ENCODE peak calls at places on chromosome 21, in six cellular contexts. H, J, L, G, K and V are unnamed samples.

GRCh38 chr21:34992736-34993135 is 56.4 kb downstream of the RUNX1 start:
- DNase-seq in H (no peak), J (peak; percentile 13), L (no peak), G (no peak), K (no peak), V (no peak)

GRCh38 chr21:25626752-25627151 is 12.3 kb upstream of the JAM2 start:
- DNase-seq in H (no peak), J (peak; percentile 70), L (peak; percentile 19), G (no peak), K (no peak), V (no peak)

GRCh38 chr21:15592271-15592860 is 137.4 kb upstream of the USP25 start:
- DNase-seq in H (no peak), J (no peak), L (peak; percentile 21), G (no peak), K (no peak), V (no peak)

GRCh38 chr21:38956791-38957571 is 151.3 kb downstream of the ETS2 start:
- DNase-seq in H (no peak), J (no peak), L (no peak), G (no peak), K (no peak), V (peak; percentile 89)

GRCh38 chr21:39121600-39122355 is 61.5 kb downstream of the PSMG1 start:
- DNase-seq in H (no peak), J (no peak), L (no peak), G (no peak), K (no peak), V (no peak)

GRCh38 chr21:20997308-20997632 is 939 bp upstream of the NCAM2 start:
- DNase-seq in H (no peak), J (no peak), L (no peak), G (no peak), K (no peak), V (no peak)

GRCh38 chr21:46437096-46437498 is 21.6 kb upstream of the DIP2A start:
- DNase-seq in H (no peak), J (no peak), L (no peak), G (no peak), K (no peak), V (no peak)

GRCh38 chr21:39126486-39126806 is 56.8 kb downstream of the PSMG1 start:
- DNase-seq in H (no peak), J (no peak), L (no peak), G (no peak), K (no peak), V (no peak)

GRCh38 chr21:14270631-14271030 is 54.7 kb downstream of the RBM11 start:
- DNase-seq in H (no peak), J (no peak), L (no peak), G (no peak), K (no peak), V (no peak)

GRCh38 chr21:43597052-43597451 is 62.2 kb downstream of the HSF2BP start:
- DNase-seq in H (no peak), J (peak; percentile 43), L (no peak), G (no peak), K (no peak), V (no peak)

GRCh38 chr21:46550511-46550941 is 54.4 kb downstream of the S100B start:
- DNase-seq in H (no peak), J (no peak), L (no peak), G (no peak), K (no peak), V (no peak)

GRCh38 chr21:38814126-38815059 is 8.7 kb downstream of the ETS2 start:
- DNase-seq in H (no peak), J (no peak), L (no peak), G (no peak), K (no peak), V (no peak)

GRCh38 chr21:29261555-29262540 is 36.9 kb upstream of the BACH1 start:
- DNase-seq in H (no peak), J (no peak), L (peak; percentile 41), G (no peak), K (no peak), V (no peak)

GRCh38 chr21:15524855-15525254 is 204.9 kb upstream of the USP25 start:
- DNase-seq in H (no peak), J (no peak), L (no peak), G (no peak), K (no peak), V (no peak)

GRCh38 chr21:43602277-43603229 is 56.7 kb downstream of the HSF2BP start:
- DNase-seq in H (no peak), J (no peak), L (no peak), G (no peak), K (no peak), V (no peak)

GRCh38 chr21:43333301-43334062 is 93.4 kb downstream of the SIK1 start:
- DNase-seq in H (no peak), J (peak; percentile 52), L (peak; percentile 90), G (no peak), K (no peak), V (peak; percentile 34)

GRCh38 chr21:43192501-43193081 is 23.8 kb downstream of the CRYAA start:
- DNase-seq in H (no peak), J (no peak), L (peak; percentile 2), G (no peak), K (peak; percentile 53), V (no peak)

GRCh38 chr21:27246741-27247140 is 279.9 kb upstream of the ADAMTS5 start:
- DNase-seq in H (no peak), J (no peak), L (no peak), G (no peak), K (no peak), V (no peak)

GRCh38 chr21:39313042-39313456 is 383 bp downstream of the BRWD1 start:
- DNase-seq in H (no peak), J (peak; percentile 38), L (no peak), G (peak; percentile 77), K (peak; percentile 92), V (peak; percentile 33)

DNA sequence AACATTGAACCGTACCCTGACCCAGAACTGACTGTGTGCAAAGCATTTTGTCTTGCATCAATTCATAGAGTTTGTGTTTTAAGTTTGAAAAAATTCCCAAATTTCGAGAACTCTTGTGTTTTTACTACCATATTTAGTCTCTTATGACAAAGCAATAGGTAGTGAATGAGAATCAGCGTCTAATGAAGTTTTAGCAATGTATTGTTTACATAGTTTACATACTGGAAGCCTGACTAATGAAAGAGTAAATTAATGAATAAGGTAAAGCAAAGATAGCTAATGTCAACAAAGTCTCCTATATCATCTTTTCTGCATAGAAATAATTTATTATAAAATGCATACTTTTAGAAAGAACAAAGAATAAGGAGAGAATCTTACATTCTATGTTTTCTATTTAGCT is 1943.6 kb downstream of the NCAM2 start:
- DNase-seq in H (no peak), J (no peak), L (no peak), G (no peak), K (no peak), V (no peak)
- TF ChIP-seq POLR2A in H (no peak), J (no peak), L (no peak), G (no peak), K (no peak), V (no peak)

GRCh38 chr21:45172408-45172807 is 98.0 kb downstream of the ADARB1 start:
- DNase-seq in H (no peak), J (no peak), L (no peak), G (no peak), K (no peak), V (no peak)

GRCh38 chr21:45169682-45170081 is 95.3 kb downstream of the ADARB1 start:
- DNase-seq in H (no peak), J (no peak), L (no peak), G (no peak), K (no peak), V (no peak)

GRCh38 chr21:45169001-45169400 is 94.6 kb downstream of the ADARB1 start:
- DNase-seq in H (no peak), J (no peak), L (no peak), G (no peak), K (no peak), V (no peak)

GRCh38 chr21:45168522-45168921 is 94.1 kb downstream of the ADARB1 start:
- DNase-seq in H (no peak), J (no peak), L (no peak), G (no peak), K (no peak), V (no peak)

DNA sequence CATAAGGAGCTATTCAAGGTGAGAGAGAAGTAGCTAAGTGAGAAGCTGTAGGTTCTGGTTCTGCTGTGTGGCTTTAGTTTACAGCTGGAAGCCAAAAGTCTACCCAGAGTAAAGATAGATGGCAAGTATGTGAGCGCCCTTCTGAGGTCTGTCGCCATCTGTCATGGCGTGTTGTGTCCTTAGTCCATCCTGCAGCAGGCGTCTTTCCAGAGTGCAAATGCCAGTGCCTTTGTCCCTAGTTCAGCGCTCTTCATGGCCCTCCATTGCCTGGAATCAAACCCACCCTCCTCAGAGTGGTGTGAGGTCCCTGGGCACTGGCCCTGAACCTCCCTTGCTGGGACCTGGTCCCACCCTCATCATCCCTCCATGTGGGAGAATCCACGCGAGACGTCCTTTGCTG is 96.6 kb downstream of the ADARB1 start:
- DNase-seq in H (no peak), J (no peak), L (no peak), G (no peak), K (no peak), V (no peak)
- H3K4me3 ChIP-seq in H (no peak overlapping the region), J (no peak overlapping the region), L (no peak overlapping the region), G (no peak overlapping the region), K (no peak overlapping the region), V (no peak overlapping the region)

GRCh38 chr21:41547111-41547510 is 39.2 kb upstream of the TMPRSS2 start:
- DNase-seq in H (no peak), J (no peak), L (no peak), G (no peak), K (no peak), V (no peak)

GRCh38 chr21:41555053-41555452 is 47.1 kb upstream of the TMPRSS2 start:
- DNase-seq in H (no peak), J (no peak), L (no peak), G (no peak), K (no peak), V (no peak)

GRCh38 chr21:41548781-41549180 is 40.8 kb upstream of the TMPRSS2 start:
- DNase-seq in H (no peak), J (no peak), L (no peak), G (no peak), K (no peak), V (no peak)

GRCh38 chr21:41557884-41558283 is 49.9 kb upstream of the TMPRSS2 start:
- DNase-seq in H (no peak), J (no peak), L (no peak), G (no peak), K (no peak), V (no peak)

GRCh38 chr21:41552254-41552653 is 44.3 kb upstream of the TMPRSS2 start:
- DNase-seq in H (no peak), J (no peak), L (no peak), G (no peak), K (no peak), V (no peak)
- TF ChIP-seq POLR2A in H (no peak), J (no peak), L (no peak), G (no peak), K (no peak), V (no peak)

DNA sequence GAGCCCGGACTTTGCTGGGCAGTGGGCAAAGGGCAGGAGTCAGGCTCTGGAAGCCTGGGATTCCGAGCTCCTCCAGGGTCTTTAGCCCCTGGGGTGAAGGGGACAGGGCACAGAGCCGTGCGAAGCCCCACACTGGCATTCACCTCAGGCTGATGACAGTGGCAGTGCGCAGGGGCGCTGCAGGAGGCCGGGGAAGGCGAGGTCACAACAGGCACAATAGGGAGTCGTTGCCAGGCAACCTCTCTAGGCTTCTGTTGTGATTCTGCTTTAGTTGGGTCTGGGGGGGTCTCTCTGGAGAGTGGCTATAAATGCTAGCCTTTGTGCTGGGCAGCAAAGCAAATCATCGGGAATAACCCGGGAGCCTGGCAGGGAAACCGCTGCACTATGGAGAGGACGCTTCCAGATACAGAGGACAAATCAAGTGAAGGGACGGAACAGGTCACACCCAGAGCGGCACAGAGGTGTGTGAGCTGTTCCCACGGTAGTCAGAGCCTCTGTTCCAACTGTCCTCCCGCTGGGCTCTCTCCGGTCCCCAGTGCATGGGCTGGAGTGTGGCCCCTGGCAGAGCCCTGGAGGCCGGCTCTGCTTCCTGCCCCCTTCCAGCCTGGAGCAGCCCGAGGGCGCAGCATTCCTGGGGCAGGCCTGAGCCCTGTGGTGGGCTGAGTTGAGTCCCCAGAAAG is 11.7 kb upstream of the ZBTB21 start:
- DNase-seq in H (no peak), J (no peak), L (no peak), G (no peak), K (no peak), V (no peak)
- H3K4me3 ChIP-seq in H (no peak overlapping the region), J (no peak overlapping the region), L (no peak overlapping the region), G (no peak overlapping the region), K (no peak overlapping the region), V (no peak overlapping the region)